ENCODE peak calls at places on chromosomes 4 and X, in seven cellular contexts. M, K, T, C, L, H and V are unnamed samples.

GRCh38 chr4:73726000-73726399 is 14.4 kb upstream of the CXCL8 start:
- DNase-seq in C (no peak), K (no peak), L (no peak), T (no peak), H (no peak), M (no peak), V (peak; percentile 93)

GRCh38 chrX:31036895-31037294 is 34.9 kb downstream of the FTHL17 start:
- DNase-seq in M (peak; percentile 40), L (no peak), T (no peak), C (peak; percentile 57), K (peak; percentile 24), H (no peak), V (peak; percentile 60)

GRCh38 chr4:176534566-176534965 is 214.8 kb downstream of the SPCS3 start:
- DNase-seq in M (no peak), T (no peak), H (no peak), C (no peak), K (no peak), L (no peak), V (peak; percentile 83)

GRCh38 chrX:13219990-13220764 is 99.7 kb downstream of the ATXN3L start:
- DNase-seq in T (no peak), C (no peak), M (no peak), L (no peak), H (no peak), K (no peak), V (peak; percentile 25)

GRCh38 chr4:9781343-9782135 is at the start of gene DRD5:
- DNase-seq in H (no peak), C (no peak), M (no peak), L (no peak), K (no peak), T (no peak), V (no peak)

GRCh38 chrX:77431227-77431626 is 16.0 kb upstream of the FGF16 start:
- DNase-seq in T (no peak), C (no peak), M (peak; percentile 8), K (no peak), H (no peak), L (no peak), V (no peak)

GRCh38 chr4:182022899-182023298 is 220.3 kb upstream of the TENM3 start:
- DNase-seq in H (no peak), K (no peak), T (no peak), L (no peak), M (no peak), C (no peak), V (peak; percentile 31)

GRCh38 chrX:120562569-120562926 is 1.8 kb upstream of the CUL4B start:
- DNase-seq in C (no peak), L (no peak), T (no peak), H (no peak), K (no peak), M (no peak), V (no peak)

GRCh38 chrX:48677456-48678030 is 6.1 kb upstream of the WAS start:
- DNase-seq in T (no peak), H (no peak), M (no peak), L (no peak), C (no peak), K (no peak), V (no peak)

GRCh38 chrX:65491620-65492019 is 43.0 kb downstream of the LAS1L start:
- DNase-seq in C (no peak), M (no peak), T (no peak), L (no peak), H (no peak), K (no peak), V (no peak)

GRCh38 chr4:104475652-104476051 is 19.0 kb downstream of the CXXC4 start:
- DNase-seq in K (no peak), L (no peak), T (no peak), H (no peak), C (no peak), M (no peak), V (no peak)

GRCh38 chrX:40877869-40878268 is 142.5 kb upstream of the MED14 start:
- DNase-seq in H (peak; percentile 11), L (no peak), K (no peak), C (no peak), M (peak; percentile 31), T (no peak), V (no peak)